ENCODE peak calls at places on chromosomes 7 and 10, in nine cellular contexts. V is T-cell; D is activated CD8-positive, alpha-beta memory T cell treated with anti-CD3 and anti-CD28 coated beads for 24 hours; J is left ventricle myocardium superior; H is nephron progenitor cell; Y is dorsolateral prefrontal cortex; C is iris pigment epithelial cell; N is mesendoderm; X is NCI-H446 treated with DMSO at 0.1 percent for 48 hours. M is an unnamed sample.

GRCh38 chr10:71582019-71582418 is 137.6 kb downstream of the C10orf105 start:
- DNase-seq in V (no peak), D (no peak), J (peak), H (peak), Y (peak), C (peak), N (peak), X (no peak), M (no peak)

GRCh38 chr10:100827819-100828743 is 82.7 kb downstream of the PAX2 start:
- DNase-seq in V (no peak), D (peak), J (peak), H (peak), Y (no peak), C (no peak), N (peak), X (no peak), M (peak)

GRCh38 chr10:88386878-88387773 is 196.0 kb downstream of the RNLS start:
- DNase-seq in V (no peak), D (no peak), J (no peak), H (no peak), Y (no peak), C (peak), N (peak), X (no peak), M (no peak)

GRCh38 chr7:137816696-137817320 is 30.0 kb downstream of the DGKI start:
- DNase-seq in V (no peak), D (no peak), J (no peak), H (no peak), Y (no peak), C (no peak), N (peak), X (no peak), M (no peak)

GRCh38 chr7:17651926-17652385 is 288.3 kb downstream of the SNX13 start:
- DNase-seq in V (no peak), D (no peak), J (no peak), H (no peak), Y (no peak), C (peak), N (no peak), X (no peak), M (no peak)

GRCh38 chr10:5775705-5776104 is 37.5 kb downstream of the GDI2 start:
- DNase-seq in V (peak), D (peak), J (peak), H (no peak), Y (no peak), C (no peak), N (no peak), X (no peak), M (no peak)

GRCh38 chr7:11570922-11571550 is 261.0 kb downstream of the THSD7A start:
- DNase-seq in V (no peak), D (no peak), J (no peak), H (no peak), Y (no peak), C (peak), N (no peak), X (no peak), M (no peak)

GRCh38 chr10:15169555-15170407 is 1.3 kb upstream of the NMT2 start:
- DNase-seq in V (peak), D (peak), J (no peak), H (no peak), Y (no peak), C (peak), N (no peak), X (no peak), M (no peak)

GRCh38 chr10:31929260-31929985 is 792 bp upstream of the ARHGAP12 start:
- DNase-seq in V (no peak), D (peak), J (peak), H (no peak), Y (peak), C (no peak), N (peak), X (peak), M (no peak)

GRCh38 chr10:77212632-77213031 is 425.0 kb downstream of the KCNMA1 start:
- DNase-seq in V (no peak), D (no peak), J (no peak), H (no peak), Y (no peak), C (no peak), N (no peak), X (no peak), M (no peak)

GRCh38 chr7:66735154-66735553 is 5.4 kb upstream of the RABGEF1 start:
- DNase-seq in V (no peak), D (no peak), J (no peak), H (no peak), Y (no peak), C (no peak), N (no peak), X (no peak), M (no peak)

GRCh38 chr7:13829914-13830603 is 159.4 kb downstream of the ETV1 start:
- DNase-seq in V (no peak), D (no peak), J (no peak), H (no peak), Y (no peak), C (peak), N (no peak), X (no peak), M (no peak)

GRCh38 chr10:64682043-64682442 is 1160.8 kb downstream of the REEP3 start:
- DNase-seq in V (no peak), D (no peak), J (no peak), H (no peak), Y (no peak), C (peak), N (peak), X (no peak), M (no peak)

GRCh38 chr10:104323721-104324686 is 14.3 kb downstream of the ITPRIP start:
- DNase-seq in V (no peak), D (no peak), J (peak), H (no peak), Y (no peak), C (no peak), N (no peak), X (no peak), M (no peak)

GRCh38 chr10:97399843-97400545 is 1.1 kb downstream of the RRP12 start:
- DNase-seq in V (no peak), D (peak), J (no peak), H (peak), Y (no peak), C (peak), N (peak), X (peak), M (no peak)

GRCh38 chr10:73494213-73494612 is 1.6 kb downstream of the PPP3CB start:
- DNase-seq in V (no peak), D (no peak), J (no peak), H (no peak), Y (no peak), C (no peak), N (no peak), X (no peak), M (no peak)

GRCh38 chr7:87886875-87887274 is 10.6 kb downstream of the DBF4 start:
- DNase-seq in V (no peak), D (no peak), J (no peak), H (no peak), Y (no peak), C (peak), N (peak), X (no peak), M (no peak)

GRCh38 chr7:1810961-1811849 is 141.1 kb downstream of the ELFN1 start:
- DNase-seq in V (no peak), D (peak), J (no peak), H (no peak), Y (no peak), C (peak), N (no peak), X (peak), M (no peak)

GRCh38 chr7:93920496-93921189 is 892 bp upstream of the GNG11 start:
- DNase-seq in V (no peak), D (no peak), J (no peak), H (no peak), Y (no peak), C (no peak), N (no peak), X (no peak), M (no peak)

GRCh38 chr7:130735273-130735716 is 1.3 kb upstream of the KLF14 start:
- DNase-seq in V (no peak), D (no peak), J (no peak), H (no peak), Y (no peak), C (no peak), N (no peak), X (no peak), M (no peak)

GRCh38 chr10:24149640-24150039 is 59.3 kb upstream of the KIAA1217 start:
- DNase-seq in V (no peak), D (no peak), J (no peak), H (no peak), Y (no peak), C (no peak), N (no peak), X (no peak), M (no peak)

GRCh38 chr7:4131043-4131442 is 551.1 kb upstream of the FOXK1 start:
- DNase-seq in V (no peak), D (no peak), J (no peak), H (no peak), Y (no peak), C (no peak), N (peak), X (no peak), M (no peak)

GRCh38 chr7:47496064-47496665 is 85.7 kb downstream of the TNS3 start:
- DNase-seq in V (no peak), D (no peak), J (no peak), H (no peak), Y (no peak), C (no peak), N (no peak), X (no peak), M (no peak)

GRCh38 chr7:671415-672042 is 55.0 kb upstream of the DNAAF5 start:
- DNase-seq in V (no peak), D (no peak), J (no peak), H (no peak), Y (no peak), C (no peak), N (no peak), X (no peak), M (no peak)

GRCh38 chr7:103573479-103574058 is 127.6 kb upstream of the SLC26A5 start:
- DNase-seq in V (no peak), D (no peak), J (no peak), H (no peak), Y (no peak), C (peak), N (peak), X (peak), M (no peak)

GRCh38 chr7:90736316-90736715 is 140.2 kb downstream of the CDK14 start:
- DNase-seq in V (no peak), D (no peak), J (no peak), H (no peak), Y (no peak), C (no peak), N (no peak), X (no peak), M (no peak)

GRCh38 chr7:128879461-128879938 is 16.8 kb downstream of the ATP6V1F start:
- DNase-seq in V (no peak), D (no peak), J (no peak), H (no peak), Y (no peak), C (no peak), N (no peak), X (no peak), M (no peak)

GRCh38 chr10:8193546-8193945 is 139.1 kb downstream of the GATA3 start:
- DNase-seq in V (no peak), D (no peak), J (no peak), H (no peak), Y (no peak), C (no peak), N (peak), X (no peak), M (no peak)

M was measured in mesothelial cell of epicardium.